ENCODE peak calls at places on chromosomes 13 and 19, in ten cellular contexts. One of them, this sample, is unnamed.

GRCh38 chr13:29713841-29714240 is 118.4 kb upstream of the SLC7A1 start:
- DNase-seq in stomach: no peak
- DNase-seq in hepatocyte: no peak
- DNase-seq in dorsolateral prefrontal cortex: no peak
- DNase-seq in psoas muscle: no peak
- DNase-seq in brain microvascular endothelial cell: peak
- DNase-seq in fibroblast of the aortic adventitia: no peak
- DNase-seq in epithelial cell of esophagus: peak
- DNase-seq in AG04450: no peak
- DNase-seq in choroid plexus epithelial cell: peak
- DNase-seq in this sample: peak

GRCh38 chr19:27522223-27522622 is 1690.7 kb downstream of the UQCRFS1 start:
- DNase-seq in stomach: no peak
- DNase-seq in hepatocyte: no peak
- DNase-seq in dorsolateral prefrontal cortex: no peak
- DNase-seq in psoas muscle: no peak
- DNase-seq in brain microvascular endothelial cell: no peak
- DNase-seq in fibroblast of the aortic adventitia: no peak
- DNase-seq in epithelial cell of esophagus: no peak
- DNase-seq in AG04450: no peak
- DNase-seq in choroid plexus epithelial cell: no peak
- DNase-seq in this sample: no peak

GRCh38 chr19:18542936-18543813 is at the start of gene FKBP8:
- DNase-seq in stomach: peak
- DNase-seq in hepatocyte: peak
- DNase-seq in dorsolateral prefrontal cortex: peak
- DNase-seq in psoas muscle: peak
- DNase-seq in brain microvascular endothelial cell: peak
- DNase-seq in fibroblast of the aortic adventitia: peak
- DNase-seq in epithelial cell of esophagus: peak
- DNase-seq in AG04450: peak
- DNase-seq in choroid plexus epithelial cell: peak
- DNase-seq in this sample: peak

GRCh38 chr13:113636266-113636963 is 21.6 kb downstream of the ATP4B start:
- DNase-seq in stomach: no peak
- DNase-seq in hepatocyte: no peak
- DNase-seq in dorsolateral prefrontal cortex: no peak
- DNase-seq in psoas muscle: no peak
- DNase-seq in brain microvascular endothelial cell: no peak
- DNase-seq in fibroblast of the aortic adventitia: no peak
- DNase-seq in epithelial cell of esophagus: no peak
- DNase-seq in AG04450: no peak
- DNase-seq in choroid plexus epithelial cell: no peak
- DNase-seq in this sample: no peak

GRCh38 chr19:7349961-7350711 is 1.4 kb downstream of the ARHGEF18 start:
- DNase-seq in stomach: no peak
- DNase-seq in hepatocyte: no peak
- DNase-seq in dorsolateral prefrontal cortex: no peak
- DNase-seq in psoas muscle: no peak
- DNase-seq in brain microvascular endothelial cell: no peak
- DNase-seq in fibroblast of the aortic adventitia: no peak
- DNase-seq in epithelial cell of esophagus: no peak
- DNase-seq in AG04450: no peak
- DNase-seq in choroid plexus epithelial cell: no peak
- DNase-seq in this sample: no peak

GRCh38 chr19:44847144-44848035 is 1.3 kb downstream of the NECTIN2 start:
- DNase-seq in stomach: peak
- DNase-seq in hepatocyte: peak
- DNase-seq in dorsolateral prefrontal cortex: no peak
- DNase-seq in psoas muscle: peak
- DNase-seq in brain microvascular endothelial cell: peak
- DNase-seq in fibroblast of the aortic adventitia: peak
- DNase-seq in epithelial cell of esophagus: peak
- DNase-seq in AG04450: no peak
- DNase-seq in choroid plexus epithelial cell: peak
- DNase-seq in this sample: peak

GRCh38 chr13:29877456-29878096 is 27.2 kb upstream of the UBL3 start:
- DNase-seq in stomach: no peak
- DNase-seq in hepatocyte: peak
- DNase-seq in dorsolateral prefrontal cortex: no peak
- DNase-seq in psoas muscle: no peak
- DNase-seq in brain microvascular endothelial cell: no peak
- DNase-seq in fibroblast of the aortic adventitia: no peak
- DNase-seq in epithelial cell of esophagus: no peak
- DNase-seq in AG04450: no peak
- DNase-seq in choroid plexus epithelial cell: no peak
- DNase-seq in this sample: no peak

GRCh38 chr13:75636339-75637095 is 387 bp downstream of the LMO7 start:
- DNase-seq in stomach: no peak
- DNase-seq in hepatocyte: peak
- DNase-seq in dorsolateral prefrontal cortex: no peak
- DNase-seq in psoas muscle: peak
- DNase-seq in brain microvascular endothelial cell: no peak
- DNase-seq in fibroblast of the aortic adventitia: peak
- DNase-seq in epithelial cell of esophagus: peak
- DNase-seq in AG04450: no peak
- DNase-seq in choroid plexus epithelial cell: peak
- DNase-seq in this sample: peak

GRCh38 chr19:1068111-1069001 is 1.4 kb downstream of the ARHGAP45 start:
- DNase-seq in stomach: no peak
- DNase-seq in hepatocyte: no peak
- DNase-seq in dorsolateral prefrontal cortex: no peak
- DNase-seq in psoas muscle: peak
- DNase-seq in brain microvascular endothelial cell: no peak
- DNase-seq in fibroblast of the aortic adventitia: no peak
- DNase-seq in epithelial cell of esophagus: no peak
- DNase-seq in AG04450: no peak
- DNase-seq in choroid plexus epithelial cell: no peak
- DNase-seq in this sample: no peak

GRCh38 chr19:1070931-1071791 is 4.2 kb downstream of the ARHGAP45 start:
- DNase-seq in stomach: no peak
- DNase-seq in hepatocyte: no peak
- DNase-seq in dorsolateral prefrontal cortex: no peak
- DNase-seq in psoas muscle: peak
- DNase-seq in brain microvascular endothelial cell: no peak
- DNase-seq in fibroblast of the aortic adventitia: no peak
- DNase-seq in epithelial cell of esophagus: no peak
- DNase-seq in AG04450: no peak
- DNase-seq in choroid plexus epithelial cell: no peak
- DNase-seq in this sample: no peak

GRCh38 chr19:1069009-1069779 is 2.2 kb downstream of the ARHGAP45 start:
- DNase-seq in stomach: peak
- DNase-seq in hepatocyte: no peak
- DNase-seq in dorsolateral prefrontal cortex: no peak
- DNase-seq in psoas muscle: peak
- DNase-seq in brain microvascular endothelial cell: no peak
- DNase-seq in fibroblast of the aortic adventitia: no peak
- DNase-seq in epithelial cell of esophagus: no peak
- DNase-seq in AG04450: no peak
- DNase-seq in choroid plexus epithelial cell: no peak
- DNase-seq in this sample: no peak

GRCh38 chr19:1072371-1073015 is 5.5 kb downstream of the ARHGAP45 start:
- DNase-seq in stomach: no peak
- DNase-seq in hepatocyte: no peak
- DNase-seq in dorsolateral prefrontal cortex: no peak
- DNase-seq in psoas muscle: no peak
- DNase-seq in brain microvascular endothelial cell: no peak
- DNase-seq in fibroblast of the aortic adventitia: no peak
- DNase-seq in epithelial cell of esophagus: no peak
- DNase-seq in AG04450: no peak
- DNase-seq in choroid plexus epithelial cell: no peak
- DNase-seq in this sample: no peak

DNA sequence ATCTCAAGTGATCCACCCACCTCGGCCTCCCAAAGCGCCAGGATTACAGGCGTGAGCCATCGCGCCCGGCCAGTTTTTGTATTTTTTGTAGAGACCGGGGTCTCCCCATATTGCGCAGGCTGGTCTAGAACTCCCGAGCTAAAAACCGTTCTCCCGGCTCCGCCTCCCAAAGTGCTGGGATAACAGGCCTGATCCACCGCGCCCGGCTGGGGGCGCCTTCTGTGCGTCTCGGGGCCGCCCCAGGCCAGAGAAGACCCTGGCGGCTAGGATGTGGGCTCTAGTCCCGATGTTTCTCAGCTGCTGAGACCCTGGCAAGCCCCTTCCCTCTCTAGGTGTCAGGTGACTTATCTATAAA is 3.6 kb downstream of the ARHGAP45 start:
- DNase-seq in stomach: no peak
- DNase-seq in hepatocyte: no peak
- DNase-seq in dorsolateral prefrontal cortex: no peak
- DNase-seq in psoas muscle: no peak
- DNase-seq in brain microvascular endothelial cell: no peak
- DNase-seq in fibroblast of the aortic adventitia: no peak
- DNase-seq in epithelial cell of esophagus: no peak
- DNase-seq in AG04450: no peak
- DNase-seq in choroid plexus epithelial cell: no peak
- DNase-seq in this sample: no peak
- TF ChIP-seq CTCF in stomach: no peak
- TF ChIP-seq CTCF in hepatocyte: peak
- TF ChIP-seq CTCF in dorsolateral prefrontal cortex: no peak
- TF ChIP-seq CTCF in psoas muscle: no peak
- TF ChIP-seq CTCF in brain microvascular endothelial cell: peak
- TF ChIP-seq CTCF in fibroblast of the aortic adventitia: no peak
- TF ChIP-seq CTCF in epithelial cell of esophagus: peak
- TF ChIP-seq CTCF in AG04450: peak
- TF ChIP-seq CTCF in choroid plexus epithelial cell: peak
- TF ChIP-seq CTCF in this sample: no peak

GRCh38 chr19:42283248-42284065 is 14.4 kb downstream of the CIC start:
- DNase-seq in stomach: peak
- DNase-seq in hepatocyte: peak
- DNase-seq in dorsolateral prefrontal cortex: peak
- DNase-seq in psoas muscle: peak
- DNase-seq in brain microvascular endothelial cell: peak
- DNase-seq in fibroblast of the aortic adventitia: peak
- DNase-seq in epithelial cell of esophagus: peak
- DNase-seq in AG04450: peak
- DNase-seq in choroid plexus epithelial cell: peak
- DNase-seq in this sample: peak

GRCh38 chr19:42284641-42285341 is 15.7 kb downstream of the CIC start:
- DNase-seq in stomach: no peak
- DNase-seq in hepatocyte: peak
- DNase-seq in dorsolateral prefrontal cortex: no peak
- DNase-seq in psoas muscle: no peak
- DNase-seq in brain microvascular endothelial cell: no peak
- DNase-seq in fibroblast of the aortic adventitia: no peak
- DNase-seq in epithelial cell of esophagus: no peak
- DNase-seq in AG04450: no peak
- DNase-seq in choroid plexus epithelial cell: no peak
- DNase-seq in this sample: no peak

GRCh38 chr19:42282810-42283247 is 13.8 kb downstream of the CIC start:
- DNase-seq in stomach: no peak
- DNase-seq in hepatocyte: no peak
- DNase-seq in dorsolateral prefrontal cortex: no peak
- DNase-seq in psoas muscle: no peak
- DNase-seq in brain microvascular endothelial cell: no peak
- DNase-seq in fibroblast of the aortic adventitia: no peak
- DNase-seq in epithelial cell of esophagus: no peak
- DNase-seq in AG04450: no peak
- DNase-seq in choroid plexus epithelial cell: no peak
- DNase-seq in this sample: no peak

GRCh38 chr19:42285546-42285945 is 16.4 kb upstream of the PRR19 start:
- DNase-seq in stomach: no peak
- DNase-seq in hepatocyte: peak
- DNase-seq in dorsolateral prefrontal cortex: no peak
- DNase-seq in psoas muscle: no peak
- DNase-seq in brain microvascular endothelial cell: no peak
- DNase-seq in fibroblast of the aortic adventitia: no peak
- DNase-seq in epithelial cell of esophagus: no peak
- DNase-seq in AG04450: no peak
- DNase-seq in choroid plexus epithelial cell: no peak
- DNase-seq in this sample: no peak

DNA sequence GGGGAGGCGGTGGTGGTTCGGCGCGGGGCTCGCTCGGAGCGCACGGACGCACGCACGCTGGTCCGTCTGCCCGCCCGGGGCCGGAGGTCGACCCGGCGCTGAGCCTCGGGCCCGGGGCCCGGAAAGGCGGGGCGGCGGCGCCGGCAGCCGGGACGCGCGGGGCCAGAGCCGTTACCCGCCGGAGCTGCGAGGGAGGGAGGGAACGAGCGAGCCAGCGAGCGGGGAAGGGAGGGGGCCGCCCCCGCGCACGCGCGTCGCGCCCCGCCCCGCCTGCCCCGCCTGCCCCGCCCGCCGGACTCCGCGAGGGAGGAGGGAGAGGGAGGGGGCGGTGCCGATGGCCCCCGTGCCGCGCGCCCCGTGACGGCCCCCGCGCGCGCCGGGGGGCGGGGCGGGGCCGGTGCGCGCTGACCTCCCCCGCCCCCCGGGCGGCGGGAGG is 15.0 kb downstream of the CIC start:
- DNase-seq in stomach: peak
- DNase-seq in hepatocyte: peak
- DNase-seq in dorsolateral prefrontal cortex: peak
- DNase-seq in psoas muscle: peak
- DNase-seq in brain microvascular endothelial cell: no peak
- DNase-seq in fibroblast of the aortic adventitia: peak
- DNase-seq in epithelial cell of esophagus: peak
- DNase-seq in AG04450: peak
- DNase-seq in choroid plexus epithelial cell: peak
- DNase-seq in this sample: peak
- H3K4me3 ChIP-seq in stomach: peak
- H3K4me3 ChIP-seq in hepatocyte: peak
- H3K4me3 ChIP-seq in dorsolateral prefrontal cortex: peak
- H3K4me3 ChIP-seq in psoas muscle: peak
- H3K4me3 ChIP-seq in brain microvascular endothelial cell: peak
- H3K4me3 ChIP-seq in fibroblast of the aortic adventitia: peak
- H3K4me3 ChIP-seq in epithelial cell of esophagus: no peak
- H3K4me3 ChIP-seq in AG04450: peak
- H3K4me3 ChIP-seq in choroid plexus epithelial cell: peak
- H3K4me3 ChIP-seq in this sample: peak

GRCh38 chr13:24627090-24627714 is 53.0 kb upstream of the ATP12A start:
- DNase-seq in stomach: peak
- DNase-seq in hepatocyte: peak
- DNase-seq in dorsolateral prefrontal cortex: no peak
- DNase-seq in psoas muscle: no peak
- DNase-seq in brain microvascular endothelial cell: no peak
- DNase-seq in fibroblast of the aortic adventitia: no peak
- DNase-seq in epithelial cell of esophagus: peak
- DNase-seq in AG04450: no peak
- DNase-seq in choroid plexus epithelial cell: no peak
- DNase-seq in this sample: peak
- TF ChIP-seq CTCF in stomach: no peak
- TF ChIP-seq CTCF in hepatocyte: peak
- TF ChIP-seq CTCF in dorsolateral prefrontal cortex: peak
- TF ChIP-seq CTCF in psoas muscle: no peak
- TF ChIP-seq CTCF in brain microvascular endothelial cell: peak
- TF ChIP-seq CTCF in fibroblast of the aortic adventitia: peak
- TF ChIP-seq CTCF in epithelial cell of esophagus: peak
- TF ChIP-seq CTCF in AG04450: peak
- TF ChIP-seq CTCF in choroid plexus epithelial cell: peak
- TF ChIP-seq CTCF in this sample: peak

DNA sequence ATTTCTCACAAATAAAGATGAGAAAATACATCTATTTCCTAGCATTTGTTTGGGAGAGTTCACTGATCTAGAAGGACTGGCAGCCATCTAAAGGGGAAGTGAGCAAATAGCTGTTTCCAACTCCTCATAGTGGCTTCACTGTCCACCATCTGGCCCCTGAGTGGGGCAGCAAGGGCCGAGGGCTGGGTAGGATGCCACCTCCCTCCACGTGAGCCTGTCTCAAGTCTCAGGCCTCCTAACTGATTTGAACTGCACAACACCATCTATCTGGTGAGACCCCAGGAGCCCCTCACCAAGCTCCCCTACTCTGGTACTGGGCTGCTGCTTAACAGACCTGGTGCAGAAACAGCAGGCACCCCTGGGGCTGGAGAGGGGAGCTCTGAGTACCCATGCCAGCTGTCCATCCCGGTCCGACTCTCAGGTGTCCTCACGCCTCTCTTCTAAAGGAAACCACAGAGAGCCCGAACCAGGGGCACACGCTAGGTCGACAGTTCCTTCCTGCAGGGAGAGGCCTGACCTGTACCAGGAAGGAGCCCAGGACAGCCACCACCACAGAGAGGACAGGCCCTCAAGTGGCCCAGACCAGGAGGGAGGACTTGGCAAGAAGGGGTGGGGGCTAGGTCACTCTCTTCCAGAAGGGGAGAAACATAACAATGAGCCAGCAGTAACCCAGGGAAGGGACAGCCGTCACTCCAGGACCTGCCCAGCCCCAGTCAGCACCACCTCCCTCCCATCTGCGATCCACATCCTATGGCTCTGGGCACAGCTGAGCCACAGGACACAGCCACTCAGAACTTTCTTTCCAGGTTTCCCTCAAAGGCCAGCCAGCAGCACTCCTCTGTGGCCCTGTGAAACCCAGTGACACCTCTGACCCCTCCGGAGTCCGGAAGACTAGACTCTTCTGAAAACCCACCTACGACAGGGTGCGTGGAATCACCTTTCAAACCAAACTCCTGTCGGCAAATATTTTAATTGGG is 12.9 kb upstream of the SLC35E1 start:
- DNase-seq in stomach: no peak
- DNase-seq in hepatocyte: no peak
- DNase-seq in dorsolateral prefrontal cortex: no peak
- DNase-seq in psoas muscle: no peak
- DNase-seq in brain microvascular endothelial cell: no peak
- DNase-seq in fibroblast of the aortic adventitia: no peak
- DNase-seq in epithelial cell of esophagus: no peak
- DNase-seq in AG04450: no peak
- DNase-seq in choroid plexus epithelial cell: no peak
- DNase-seq in this sample: no peak
- H3K4me3 ChIP-seq in stomach: no peak
- H3K4me3 ChIP-seq in hepatocyte: no peak
- H3K4me3 ChIP-seq in dorsolateral prefrontal cortex: peak
- H3K4me3 ChIP-seq in psoas muscle: peak
- H3K4me3 ChIP-seq in brain microvascular endothelial cell: no peak
- H3K4me3 ChIP-seq in fibroblast of the aortic adventitia: no peak
- H3K4me3 ChIP-seq in epithelial cell of esophagus: no peak
- H3K4me3 ChIP-seq in AG04450: no peak
- H3K4me3 ChIP-seq in choroid plexus epithelial cell: no peak
- H3K4me3 ChIP-seq in this sample: no peak

This sample was measured in foreskin fibroblast.